ENCODE peak calls at places on chromosomes 6 and 20, in nine cellular contexts. P, Z, T, M, C, G, L, J and B are unnamed samples.
A peak's percentile ranks its signal among the peaks of the same experiment; 100 is the strongest.

GRCh38 chr20:61816606-61817005 is 249.1 kb downstream of the TAF4 start:
- DNase-seq in C (no peak), J (no peak), L (no peak), G (no peak), M (no peak), P (no peak), T (no peak), Z (no peak), B (no peak)

GRCh38 chr6:14690120-14691056 is 555.5 kb upstream of the JARID2 start:
- DNase-seq in M (no peak), Z (no peak), J (no peak), T (no peak), G (no peak), P (no peak), C (no peak), L (no peak), B (no peak)

GRCh38 chr6:170276369-170277057 is 14.4 kb downstream of the DLL1 start:
- DNase-seq in M (no peak), G (no peak), T (no peak), Z (no peak), L (no peak), P (no peak), J (no peak), C (no peak), B (no peak)

GRCh38 chr6:108616973-108617372 is 56.3 kb downstream of the FOXO3 start:
- DNase-seq in Z (no peak), C (no peak), P (no peak), L (no peak), T (no peak), G (no peak), J (no peak), M (no peak), B (no peak)

GRCh38 chr6:135940783-135941182 is 89.3 kb downstream of the PDE7B start:
- DNase-seq in J (no peak), Z (no peak), T (no peak), L (no peak), M (no peak), P (no peak), C (no peak), G (no peak), B (no peak)

GRCh38 chr6:34695729-34696188 is 808 bp downstream of the ILRUN start:
- DNase-seq in M (no peak), G (no peak), Z (no peak), L (no peak), T (no peak), J (no peak), P (no peak), C (no peak), B (no peak)

GRCh38 chr20:19976595-19977372 is 40.4 kb upstream of the NAA20 start:
- DNase-seq in L (no peak), C (peak; percentile 79), P (no peak), T (no peak), G (no peak), Z (peak; percentile 43), M (no peak), J (no peak), B (no peak)

GRCh38 chr20:59560588-59561227 is 43.6 kb upstream of the PHACTR3 start:
- DNase-seq in M (no peak), Z (no peak), T (no peak), P (no peak), G (no peak), J (peak; percentile 65), C (no peak), L (no peak), B (no peak)

GRCh38 chr6:109493865-109494264 is 10.8 kb upstream of the ZBTB24 start:
- DNase-seq in M (no peak), T (no peak), G (no peak), L (no peak), Z (no peak), C (no peak), P (no peak), J (no peak), B (no peak)

GRCh38 chr20:59850018-59850641 is 83.3 kb downstream of the SYCP2 start:
- DNase-seq in M (no peak), L (peak; percentile 4), J (peak; percentile 42), Z (no peak), T (no peak), P (no peak), C (peak; percentile 35), G (no peak), B (peak; percentile 10)

GRCh38 chr6:88880021-88880420 is 83.4 kb downstream of the RNGTT start:
- DNase-seq in M (no peak), Z (no peak), C (no peak), P (no peak), J (no peak), L (no peak), G (no peak), T (no peak), B (no peak)

GRCh38 chr6:169847773-169848380 is 96.5 kb downstream of the ERMARD start:
- DNase-seq in J (no peak), M (no peak), P (no peak), T (no peak), C (no peak), Z (no peak), L (no peak), G (no peak), B (no peak)

GRCh38 chr20:14951707-14952106 is 614.3 kb upstream of the FLRT3 start:
- DNase-seq in Z (no peak), J (no peak), T (no peak), G (no peak), C (no peak), L (no peak), M (no peak), P (no peak), B (peak; percentile 39)

GRCh38 chr6:43702147-43702521 is 14.5 kb upstream of the MRPS18A start:
- DNase-seq in P (no peak), T (no peak), L (no peak), M (no peak), C (no peak), Z (no peak), G (no peak), J (no peak), B (no peak)

GRCh38 chr20:9332783-9333482 is 181.5 kb upstream of the LAMP5 start:
- DNase-seq in L (peak; percentile 50), J (no peak), P (no peak), C (no peak), Z (no peak), M (no peak), G (no peak), T (no peak), B (no peak)

GRCh38 chr20:7994809-7995208 is 24.8 kb downstream of the TMX4 start:
- DNase-seq in J (no peak), Z (no peak), G (no peak), L (no peak), P (no peak), M (no peak), T (no peak), C (no peak), B (no peak)

GRCh38 chr6:4649728-4650127 is 126.5 kb upstream of the CDYL start:
- DNase-seq in M (no peak), J (no peak), L (no peak), T (no peak), G (no peak), P (no peak), Z (no peak), C (no peak), B (no peak)

GRCh38 chr6:28947831-28948270 is 24.1 kb upstream of the TRIM27 start:
- DNase-seq in C (no peak), T (no peak), M (no peak), L (no peak), Z (no peak), J (no peak), G (no peak), P (no peak), B (no peak)

GRCh38 chr6:125253881-125254280 is 47.9 kb downstream of the HDDC2 start:
- DNase-seq in Z (no peak), P (no peak), C (no peak), J (no peak), L (no peak), G (no peak), M (no peak), T (no peak), B (no peak)